ENCODE peak calls at places on chromosomes 7 and 10, in six cellular contexts. D is H7; O is CD4-positive, alpha-beta memory T cell; F is cardiac muscle cell; W is HCT116; J is stomach. K is an unnamed sample. For H3K36me3, the result is how much of the 10 kb centered on the place peaks cover.

GRCh38 chr7:21430575-21430954 is 2.7 kb downstream of the SP4 start:
- DNase-seq in D (no peak), O (no peak), F (no peak), W (no peak), J (no peak), K (no peak)

GRCh38 chr7:521221-522070 is 1.8 kb upstream of the PDGFA start:
- DNase-seq in D (peak), O (no peak), F (peak), W (no peak), J (peak), K (peak)

GRCh38 chr7:25926009-25926408 is 226.0 kb upstream of the NFE2L3 start:
- DNase-seq in D (no peak), O (no peak), F (peak), W (peak), J (peak), K (peak)

GRCh38 chr7:153188630-153189029 is 429.1 kb downstream of the ACTR3B start:
- DNase-seq in D (no peak), O (no peak), F (no peak), W (no peak), J (no peak), K (no peak)

GRCh38 chr7:149468208-149468607 is 7.3 kb upstream of the ZNF777 start:
- DNase-seq in D (no peak), O (no peak), F (peak), W (no peak), J (no peak), K (no peak)

GRCh38 chr10:114174462-114175190 is 623 bp upstream of the CCDC186 start:
- DNase-seq in D (no peak), O (no peak), F (peak), W (no peak), J (peak), K (peak)

GRCh38 chr7:108057951-108058391 is 55.0 kb upstream of the LAMB1 start:
- DNase-seq in D (no peak), O (no peak), F (no peak), W (no peak), J (no peak), K (no peak)

GRCh38 chr10:88999629-89000028 is 9.0 kb downstream of the FAS start:
- DNase-seq in D (no peak), O (no peak), F (peak), W (no peak), J (no peak), K (no peak)

GRCh38 chr7:116177009-116177408 is 33.3 kb upstream of the TES start:
- DNase-seq in D (no peak), O (no peak), F (peak), W (no peak), J (no peak), K (no peak)

GRCh38 chr7:120792091-120792860 is 65.7 kb downstream of the TSPAN12 start:
- DNase-seq in D (peak), O (peak), F (peak), W (peak), J (peak), K (peak)

GRCh38 chr7:44602576-44602910 is 3.9 kb upstream of the OGDH start:
- DNase-seq in D (no peak), O (no peak), F (no peak), W (no peak), J (no peak), K (no peak)

GRCh38 chr10:78336402-78336791 is 302.7 kb downstream of the RPS24 start:
- DNase-seq in D (peak), O (no peak), F (peak), W (no peak), J (peak), K (peak)

GRCh38 chr10:103197177-103197576 is 4.1 kb upstream of the NT5C2 start:
- DNase-seq in D (peak), O (no peak), F (peak), W (peak), J (peak), K (peak)

GRCh38 chr10:26799342-26799741 is 61.4 kb downstream of the ABI1 start:
- DNase-seq in D (no peak), O (no peak), F (no peak), W (no peak), J (no peak), K (no peak)

GRCh38 chr10:62852961-62853702 is 37.0 kb upstream of the EGR2 start:
- DNase-seq in D (no peak), O (peak), F (no peak), W (no peak), J (no peak), K (no peak)

GRCh38 chr7:79730971-79731370 is 277.5 kb upstream of the MAGI2 start:
- DNase-seq in D (no peak), O (no peak), F (no peak), W (no peak), J (no peak), K (no peak)

GRCh38 chr10:366186-366585 is 230.9 kb downstream of the ZMYND11 start:
- DNase-seq in D (no peak), O (no peak), F (no peak), W (no peak), J (no peak), K (no peak)

GRCh38 chr7:151317936-151318335 is 23.7 kb upstream of the NUB1 start:
- DNase-seq in D (no peak), O (no peak), F (no peak), W (no peak), J (no peak), K (no peak)

GRCh38 chr7:56157238-56157790 is 41.1 kb upstream of the NUPR2 start:
- DNase-seq in D (no peak), O (no peak), F (no peak), W (no peak), J (no peak), K (no peak)

GRCh38 chr7:63925262-63925625 is 73.4 kb upstream of the ZNF722 start:
- DNase-seq in D (no peak), O (no peak), F (no peak), W (no peak), J (no peak), K (no peak)

GRCh38 chr10:32023264-32023663 is 33.0 kb downstream of the KIF5B start:
- DNase-seq in D (no peak), O (no peak), F (no peak), W (no peak), J (no peak), K (no peak)

GRCh38 chr10:122286872-122287271 is 15.8 kb downstream of the BTBD16 start:
- DNase-seq in D (peak), O (no peak), F (peak), W (no peak), J (no peak), K (peak)

GRCh38 chr10:96606216-96606615 is 19.4 kb upstream of the TM9SF3 start:
- DNase-seq in D (no peak), O (no peak), F (peak), W (no peak), J (no peak), K (no peak)

GRCh38 chr7:134649231-134649775 is 2.6 kb downstream of the BPGM start:
- DNase-seq in D (no peak), O (no peak), F (no peak), W (no peak), J (no peak), K (no peak)
- H3K4me3 ChIP-seq in D (no peak), O (no peak), F (no peak), W (no peak), J (no peak), K (no peak)

GRCh38 chr10:124992462-124993344 is 50.8 kb downstream of the ZRANB1 start:
- DNase-seq in D (peak), O (peak), F (peak), W (peak), J (peak), K (peak)

GRCh38 chr10:124993728-124994451 is 52.0 kb downstream of the ZRANB1 start:
- DNase-seq in D (no peak), O (no peak), F (no peak), W (no peak), J (no peak), K (no peak)

GRCh38 chr10:124991872-124992271 is 49.9 kb downstream of the ZRANB1 start:
- DNase-seq in D (no peak), O (no peak), F (no peak), W (no peak), J (no peak), K (no peak)

GRCh38 chr10:124994573-124995473 is 52.9 kb downstream of the ZRANB1 start:
- DNase-seq in D (peak), O (no peak), F (no peak), W (no peak), J (peak), K (no peak)

GRCh38 chr10:124993345-124993708 is 51.4 kb downstream of the ZRANB1 start:
- DNase-seq in D (peak), O (no peak), F (no peak), W (no peak), J (no peak), K (no peak)
- H3K36me3 ChIP-seq in D (half or more), O (under half), F (under half), W (half or more), J (half or more), K (half or more)

GRCh38 chr7:128347573-128348147 is 4.0 kb upstream of the RBM28 start:
- DNase-seq in D (peak), O (peak), F (peak), W (peak), J (peak), K (peak)

GRCh38 chr7:128343554-128344430 is at the start of gene RBM28:
- DNase-seq in D (peak), O (peak), F (peak), W (peak), J (peak), K (peak)

GRCh38 chr7:128344431-128344774 is 695 bp upstream of the RBM28 start:
- DNase-seq in D (no peak), O (no peak), F (no peak), W (no peak), J (no peak), K (no peak)

DNA sequence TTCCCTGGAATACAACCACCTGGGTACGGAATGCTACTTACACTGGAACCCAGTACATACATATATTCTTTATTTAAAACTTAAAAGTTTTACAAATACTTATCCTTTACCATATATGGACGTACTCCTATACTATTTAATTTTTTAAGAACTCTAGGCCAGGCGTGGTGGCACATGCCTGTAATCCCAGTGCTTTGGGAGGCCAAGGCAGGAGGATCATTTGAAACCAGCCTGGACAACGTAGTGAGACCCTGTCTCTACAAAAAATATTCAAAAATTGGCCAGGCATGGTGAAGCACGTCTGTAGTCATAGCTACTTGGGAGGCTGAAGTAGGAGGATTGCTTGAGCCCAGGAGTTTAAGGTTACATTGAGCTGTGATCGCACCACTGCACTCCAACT is 2.0 kb downstream of the RBM28 start:
- DNase-seq in D (no peak), O (no peak), F (no peak), W (no peak), J (no peak), K (no peak)
- H3K4me3 ChIP-seq in D (no peak), O (no peak), F (no peak), W (peak), J (no peak), K (no peak)

GRCh38 chr7:101208794-101209193 is 8.0 kb upstream of the MOGAT3 start:
- DNase-seq in D (peak), O (no peak), F (no peak), W (no peak), J (no peak), K (no peak)

GRCh38 chr7:101202603-101202918 is 1.7 kb upstream of the MOGAT3 start:
- DNase-seq in D (no peak), O (no peak), F (no peak), W (no peak), J (no peak), K (no peak)

GRCh38 chr7:101206665-101207042 is 5.8 kb upstream of the MOGAT3 start:
- DNase-seq in D (no peak), O (no peak), F (no peak), W (no peak), J (no peak), K (no peak)

GRCh38 chr7:101207459-101207858 is 6.6 kb upstream of the MOGAT3 start:
- DNase-seq in D (peak), O (no peak), F (no peak), W (no peak), J (no peak), K (no peak)

DNA sequence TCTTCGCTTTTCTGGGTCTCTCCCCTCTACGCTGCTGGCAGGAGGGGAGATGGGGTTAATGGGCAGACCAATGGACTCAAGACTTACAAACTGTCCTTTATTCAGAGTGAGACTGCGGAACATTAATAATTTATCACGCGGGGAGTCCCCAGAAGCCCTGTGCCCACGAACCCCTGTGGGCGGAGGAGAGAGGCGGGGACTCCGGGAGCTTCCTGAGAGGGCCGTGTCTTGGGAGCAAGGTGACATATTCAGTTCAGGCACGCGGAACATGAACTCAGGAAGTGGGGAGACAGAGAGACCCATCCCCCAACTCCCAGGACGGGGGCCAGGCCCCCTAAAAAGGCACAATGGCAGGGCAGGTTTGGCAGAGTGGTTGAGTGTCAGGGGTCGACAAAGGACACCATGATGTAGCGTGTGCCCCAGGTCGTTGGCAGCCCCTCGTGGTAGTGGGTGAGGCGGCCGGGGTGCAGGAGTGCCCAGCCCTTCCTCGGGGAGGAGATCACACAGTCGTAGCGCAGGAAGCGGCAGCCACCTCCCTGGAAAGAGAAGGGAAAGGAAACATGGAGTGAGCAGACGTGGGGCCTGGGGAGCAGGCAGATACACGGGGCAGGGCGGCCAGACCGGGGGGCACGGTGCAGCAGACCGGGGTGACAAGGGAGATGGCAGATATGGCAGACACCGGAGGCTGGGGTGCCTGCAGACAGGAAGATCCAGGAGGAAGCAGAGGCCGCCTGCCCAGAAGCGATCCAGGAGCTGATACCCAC is 5.2 kb upstream of the MOGAT3 start:
- DNase-seq in D (peak), O (no peak), F (no peak), W (no peak), J (no peak), K (no peak)
- H3K36me3 ChIP-seq in D (under half), O (under half), F (under half), W (under half), J (half or more), K (under half)

DNA sequence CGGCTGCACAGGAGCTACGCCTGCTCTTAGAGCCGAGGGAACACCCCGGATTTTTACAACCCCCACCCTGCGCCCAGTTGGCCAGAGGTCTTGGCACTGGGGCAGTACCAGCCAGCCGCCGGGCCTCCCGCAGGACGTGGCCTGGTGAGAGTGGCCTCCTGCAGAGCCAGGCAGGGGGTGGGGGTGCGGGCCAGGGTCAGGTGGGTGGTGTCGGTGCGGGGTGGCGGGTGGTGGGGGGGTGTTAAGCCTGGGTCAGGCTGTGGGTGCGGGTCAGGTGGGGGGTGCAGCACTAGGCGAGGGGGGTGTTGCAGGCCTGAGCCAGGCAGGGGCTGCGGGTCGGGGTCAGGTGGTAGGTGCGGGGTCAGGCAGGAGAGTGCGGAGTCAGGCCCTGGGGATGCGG is 647 bp downstream of the ECHS1 start:
- DNase-seq in D (peak), O (no peak), F (no peak), W (no peak), J (no peak), K (peak)
- H3K4me3 ChIP-seq in D (no peak), O (no peak), F (peak), W (peak), J (peak), K (peak)

GRCh38 chr10:60163786-60164185 is 225.9 kb downstream of the ANK3 start:
- DNase-seq in D (no peak), O (no peak), F (no peak), W (no peak), J (no peak), K (no peak)

GRCh38 chr10:60170250-60170649 is 219.4 kb downstream of the ANK3 start:
- DNase-seq in D (no peak), O (no peak), F (no peak), W (no peak), J (no peak), K (no peak)

GRCh38 chr10:60162631-60163030 is 227.0 kb downstream of the ANK3 start:
- DNase-seq in D (no peak), O (no peak), F (no peak), W (no peak), J (no peak), K (no peak)

GRCh38 chr10:60169111-60169510 is 220.6 kb downstream of the ANK3 start:
- DNase-seq in D (no peak), O (no peak), F (no peak), W (no peak), J (no peak), K (no peak)

GRCh38 chr10:60167056-60167455 is 222.6 kb downstream of the ANK3 start:
- DNase-seq in D (no peak), O (no peak), F (no peak), W (no peak), J (no peak), K (no peak)
- H3K36me3 ChIP-seq in D (under half), O (under half), F (under half), W (under half), J (under half), K (under half)